ENCODE peak calls at places on chromosomes 16 and 17, in five cellular contexts. R, I, Y, L and N are unnamed samples.
A peak's percentile ranks its signal among the peaks of the same experiment; 100 is the strongest.

GRCh38 chr17:142102-142661 is 4.8 kb downstream of the SCGB1C2 start:
- DNase-seq in R (peak; percentile 37), I (no peak), Y (peak; percentile 41), L (no peak), N (no peak)

GRCh38 chr16:81752225-81752875 is 26.7 kb upstream of the PLCG2 start:
- DNase-seq in R (peak; percentile 70), I (no peak), Y (peak; percentile 20), L (peak; percentile 14), N (peak; percentile 57)

GRCh38 chr17:62658136-62658535 is 30.7 kb downstream of the MRC2 start:
- DNase-seq in R (no peak), I (no peak), Y (no peak), L (no peak), N (no peak)

GRCh38 chr16:79286646-79287423 is 313.7 kb downstream of the MAF start:
- DNase-seq in R (peak; percentile 27), I (no peak), Y (peak; percentile 42), L (no peak), N (no peak)

GRCh38 chr17:65609749-65610148 is 48.3 kb upstream of the AXIN2 start:
- DNase-seq in R (no peak), I (peak; percentile 92), Y (no peak), L (no peak), N (no peak)

GRCh38 chr17:46979023-46979870 is at the start of gene RPRML:
- DNase-seq in R (peak; percentile 55), I (peak; percentile 10), Y (peak; percentile 64), L (no peak), N (peak; percentile 85)

GRCh38 chr16:14307059-14307531 is 236.0 kb downstream of the MRTFB start:
- DNase-seq in R (no peak), I (no peak), Y (peak; percentile 33), L (no peak), N (peak; percentile 52)

GRCh38 chr16:56136256-56136655 is 55.0 kb upstream of the GNAO1 start:
- DNase-seq in R (no peak), I (no peak), Y (no peak), L (no peak), N (no peak)

GRCh38 chr17:7997186-7997585 is 5.2 kb upstream of the GUCY2D start:
- DNase-seq in R (no peak), I (peak; percentile 53), Y (peak; percentile 90), L (no peak), N (peak; percentile 74)

GRCh38 chr17:5203908-5204294 is 12.2 kb upstream of the ZNF594 start:
- DNase-seq in R (no peak), I (peak; percentile 22), Y (no peak), L (no peak), N (no peak)

GRCh38 chr16:3597226-3597625 is 14.2 kb downstream of the SLX4 start:
- DNase-seq in R (no peak), I (no peak), Y (no peak), L (no peak), N (peak; percentile 42)

GRCh38 chr17:58276423-58276822 is 4.3 kb downstream of the MPO start:
- DNase-seq in R (no peak), I (no peak), Y (peak; percentile 44), L (no peak), N (peak; percentile 62)

GRCh38 chr17:12512712-12513355 is 152.9 kb upstream of the MYOCD start:
- DNase-seq in R (no peak), I (peak; percentile 52), Y (no peak), L (no peak), N (no peak)

GRCh38 chr17:57544834-57545463 is 200.2 kb downstream of the CCDC182 start:
- DNase-seq in R (no peak), I (no peak), Y (no peak), L (no peak), N (no peak)

GRCh38 chr17:81579821-81580321 is 27.7 kb upstream of the FAAP100 start:
- DNase-seq in R (no peak), I (peak; percentile 69), Y (no peak), L (no peak), N (peak; percentile 39)

GRCh38 chr17:42502926-42503325 is 33.1 kb upstream of the NAGLU start:
- DNase-seq in R (no peak), I (no peak), Y (no peak), L (no peak), N (no peak)

GRCh38 chr16:47211218-47211617 is 67.5 kb upstream of the NETO2 start:
- DNase-seq in R (no peak), I (peak; percentile 24), Y (no peak), L (no peak), N (no peak)

GRCh38 chr17:66169839-66170238 is 22.1 kb downstream of the CEP112 start:
- DNase-seq in R (no peak), I (no peak), Y (no peak), L (no peak), N (no peak)

GRCh38 chr17:47776330-47777197 is 43.5 kb downstream of the TBX21 start:
- DNase-seq in R (no peak), I (peak; percentile 42), Y (peak; percentile 66), L (no peak), N (peak; percentile 77)

GRCh38 chr16:84115919-84116719 is 623 bp downstream of the MBTPS1 start:
- DNase-seq in R (peak; percentile 42), I (peak; percentile 68), Y (no peak), L (peak; percentile 51), N (no peak)

GRCh38 chr17:32536736-32537646 is 50.2 kb downstream of the CDK5R1 start:
- DNase-seq in R (no peak), I (peak; percentile 51), Y (no peak), L (no peak), N (no peak)

GRCh38 chr16:67150058-67150832 is 553 bp downstream of the B3GNT9 start:
- DNase-seq in R (peak; percentile 75), I (peak; percentile 76), Y (peak; percentile 83), L (no peak), N (peak; percentile 97)

GRCh38 chr17:57761887-57762286 is 16.8 kb upstream of the CCDC182 start:
- DNase-seq in R (no peak), I (no peak), Y (peak; percentile 31), L (no peak), N (no peak)

GRCh38 chr17:65629234-65629690 is 67.8 kb upstream of the AXIN2 start:
- DNase-seq in R (no peak), I (peak; percentile 68), Y (no peak), L (no peak), N (no peak)

GRCh38 chr16:81029930-81030604 is 5.6 kb upstream of the ATMIN start:
- DNase-seq in R (no peak), I (no peak), Y (no peak), L (no peak), N (no peak)

GRCh38 chr17:31310877-31311276 is 3.0 kb downstream of the EVI2B start:
- DNase-seq in R (no peak), I (no peak), Y (no peak), L (no peak), N (no peak)

GRCh38 chr16:477287-477686 is 50.2 kb upstream of the CAPN15 start:
- DNase-seq in R (peak; percentile 60), I (no peak), Y (no peak), L (no peak), N (peak; percentile 44)

GRCh38 chr17:40888321-40888720 is 3.3 kb upstream of the KRT20 start:
- DNase-seq in R (no peak), I (no peak), Y (no peak), L (no peak), N (no peak)

GRCh38 chr17:40122944-40123810 is 1.4 kb downstream of the MSL1 start:
- DNase-seq in R (peak; percentile 49), I (peak; percentile 36), Y (peak; percentile 86), L (peak; percentile 22), N (peak; percentile 93)

GRCh38 chr17:31858647-31859486 is at the start of gene COPRS:
- DNase-seq in R (peak; percentile 91), I (peak; percentile 91), Y (peak; percentile 94), L (peak; percentile 74), N (peak; percentile 99)

GRCh38 chr16:89166696-89167424 is 4.7 kb upstream of the CDH15 start:
- DNase-seq in R (no peak), I (no peak), Y (no peak), L (no peak), N (no peak)

GRCh38 chr17:58783380-58783779 is 27.7 kb downstream of the PPM1E start:
- DNase-seq in R (no peak), I (peak; percentile 2), Y (no peak), L (no peak), N (no peak)

GRCh38 chr16:75965504-75966374 is 239.4 kb upstream of the CPHXL start:
- DNase-seq in R (no peak), I (no peak), Y (no peak), L (no peak), N (no peak)

GRCh38 chr16:64638804-64639203 is 483.1 kb downstream of the CDH11 start:
- DNase-seq in R (no peak), I (no peak), Y (no peak), L (no peak), N (no peak)

GRCh38 chr17:50349241-50349595 is 3.3 kb downstream of the XYLT2 start:
- DNase-seq in R (no peak), I (no peak), Y (no peak), L (no peak), N (no peak)

GRCh38 chr17:37493249-37494027 is 3.7 kb downstream of the DUSP14 start:
- DNase-seq in R (no peak), I (peak; percentile 82), Y (no peak), L (no peak), N (no peak)

GRCh38 chr17:19762515-19762961 is 14.4 kb upstream of the ALDH3A1 start:
- DNase-seq in R (peak; percentile 84), I (peak; percentile 57), Y (peak; percentile 92), L (peak; percentile 37), N (peak; percentile 93)

GRCh38 chr17:41906465-41907184 is 12.1 kb downstream of the ACLY start:
- DNase-seq in R (no peak), I (peak; percentile 69), Y (no peak), L (peak; percentile 32), N (peak; percentile 22)